ENCODE peak calls at places on chromosome 2, in six cellular contexts. O, U, K, G, Z and N are unnamed samples.

GRCh38 chr2:51812138-51812866 is 780.4 kb upstream of the NRXN1 start:
- DNase-seq in Z (peak), G (no peak), U (peak), O (no peak), K (no peak), N (no peak)

GRCh38 chr2:175414872-175415487 is 233.5 kb upstream of the ATP5MC3 start:
- DNase-seq in U (peak), O (peak), G (peak), Z (peak), K (peak), N (peak)

GRCh38 chr2:207513577-207514257 is 16.0 kb upstream of the CREB1 start:
- DNase-seq in O (no peak), U (peak), G (no peak), Z (peak), K (peak), N (no peak)

GRCh38 chr2:64327510-64328414 is 126.2 kb upstream of the LGALSL start:
- DNase-seq in K (no peak), Z (peak), O (no peak), G (peak), U (no peak), N (peak)

GRCh38 chr2:109355192-109355843 is 226.3 kb downstream of the SH3RF3 start:
- DNase-seq in O (no peak), K (no peak), Z (no peak), G (peak), U (no peak), N (peak)

GRCh38 chr2:127591221-127591923 is 54.6 kb upstream of the GPR17 start:
- DNase-seq in G (peak), K (peak), O (peak), Z (peak), U (peak), N (peak)

GRCh38 chr2:8605350-8606065 is 76.3 kb upstream of the ID2 start:
- DNase-seq in G (no peak), K (no peak), Z (peak), U (peak), O (no peak), N (no peak)

GRCh38 chr2:8436585-8436984 is 245.3 kb upstream of the ID2 start:
- DNase-seq in Z (no peak), U (no peak), O (no peak), K (no peak), G (no peak), N (no peak)

GRCh38 chr2:112050311-112050710 is 4.8 kb upstream of the TMEM87B start:
- DNase-seq in G (no peak), K (no peak), O (no peak), U (no peak), Z (no peak), N (no peak)

GRCh38 chr2:191806396-191806795 is 40.5 kb downstream of the CAVIN2 start:
- DNase-seq in G (no peak), O (no peak), Z (no peak), K (no peak), U (peak), N (no peak)

GRCh38 chr2:219469186-219469724 is 29.4 kb upstream of the GMPPA start:
- DNase-seq in U (peak), O (no peak), G (no peak), K (peak), Z (peak), N (no peak)

GRCh38 chr2:121260370-121261154 is 24.4 kb downstream of the TFCP2L1 start:
- DNase-seq in O (no peak), G (no peak), U (no peak), Z (no peak), K (no peak), N (no peak)

GRCh38 chr2:129803067-129803466 is 176.4 kb upstream of the RAB6C start:
- DNase-seq in G (no peak), Z (no peak), O (no peak), U (no peak), K (no peak), N (no peak)

GRCh38 chr2:58497189-58497588 is 256.1 kb upstream of the FANCL start:
- DNase-seq in K (no peak), G (no peak), U (no peak), O (peak), Z (no peak), N (peak)

GRCh38 chr2:233542507-233542906 is 24.1 kb downstream of the USP40 start:
- DNase-seq in O (no peak), Z (peak), G (no peak), U (peak), K (peak), N (no peak)

GRCh38 chr2:196849895-196850294 is 40.7 kb upstream of the C2orf66 start:
- DNase-seq in G (no peak), Z (peak), O (no peak), K (no peak), U (peak), N (no peak)

GRCh38 chr2:234290196-234290595 is 206.7 kb downstream of the ARL4C start:
- DNase-seq in U (no peak), O (no peak), G (no peak), K (no peak), Z (no peak), N (no peak)

GRCh38 chr2:61671561-61672315 is 133.6 kb upstream of the XPO1 start:
- DNase-seq in K (no peak), U (no peak), Z (peak), G (no peak), O (no peak), N (no peak)

GRCh38 chr2:72963423-72964145 is 46.3 kb downstream of the EMX1 start:
- DNase-seq in U (no peak), Z (no peak), K (no peak), G (peak), O (no peak), N (peak)

GRCh38 chr2:151730242-151730975 is 3.9 kb downstream of the NEB start:
- DNase-seq in Z (peak), K (no peak), O (no peak), G (no peak), U (peak), N (no peak)

GRCh38 chr2:151753540-151753939 is 19.3 kb upstream of the NEB start:
- DNase-seq in U (no peak), O (no peak), K (no peak), G (no peak), Z (no peak), N (no peak)

GRCh38 chr2:119482481-119483394 is 41.5 kb downstream of the SCTR start:
- DNase-seq in K (peak), Z (no peak), U (no peak), G (peak), O (no peak), N (no peak)

GRCh38 chr2:37168217-37168981 is 11.6 kb upstream of the EIF2AK2 start:
- DNase-seq in U (peak), O (no peak), G (peak), Z (peak), K (peak), N (peak)

GRCh38 chr2:241703128-241703604 is 1.3 kb downstream of the ING5 start:
- DNase-seq in O (no peak), K (no peak), G (no peak), U (no peak), Z (no peak), N (no peak)

GRCh38 chr2:42568431-42569115 is at the start of gene MTA3:
- DNase-seq in G (peak), K (peak), Z (peak), O (peak), U (no peak), N (peak)

GRCh38 chr2:223692227-223692947 is 90.2 kb upstream of the SCG2 start:
- DNase-seq in Z (peak), O (peak), K (no peak), U (peak), G (no peak), N (peak)

GRCh38 chr2:216426938-216427337 is 14.7 kb downstream of the SMARCAL1 start:
- DNase-seq in K (peak), O (no peak), Z (peak), G (no peak), U (peak), N (no peak)

GRCh38 chr2:219969508-219969907 is 342.1 kb downstream of the SLC4A3 start:
- DNase-seq in U (peak), K (peak), G (no peak), Z (peak), O (no peak), N (no peak)

GRCh38 chr2:60553496-60553991 is at the start of gene BCL11A:
- DNase-seq in Z (peak), K (peak), U (peak), G (peak), O (no peak), N (peak)

GRCh38 chr2:201404699-201405275 is 46.5 kb downstream of the TRAK2 start:
- DNase-seq in O (no peak), Z (no peak), U (no peak), G (no peak), K (no peak), N (no peak)

GRCh38 chr2:96260404-96261260 is 5.2 kb downstream of the TMEM127 start:
- DNase-seq in O (no peak), G (peak), K (peak), U (peak), Z (peak), N (peak)

GRCh38 chr2:218274586-218274985 is 4.3 kb downstream of the PNKD start:
- DNase-seq in K (no peak), U (no peak), Z (no peak), G (no peak), O (no peak), N (no peak)
- H3K9ac ChIP-seq in K (no peak), U (no peak), Z (peak), G (no peak), O (no peak), N (no peak)

GRCh38 chr2:239738159-239738558 is 287.0 kb downstream of the NDUFA10 start:
- DNase-seq in U (no peak), O (no peak), G (no peak), K (no peak), Z (no peak), N (no peak)
- H3K14ac ChIP-seq in U (no peak), O (peak), G (no peak), K (no peak), Z (no peak), N (no peak)

GRCh38 chr2:150424361-150424760 is 63.1 kb downstream of the RND3 start:
- DNase-seq in G (no peak), K (no peak), U (no peak), Z (peak), O (no peak), N (no peak)

GRCh38 chr2:150426724-150427123 is 60.7 kb downstream of the RND3 start:
- DNase-seq in K (no peak), U (no peak), Z (no peak), O (no peak), G (no peak), N (no peak)

GRCh38 chr2:150426315-150426714 is 61.2 kb downstream of the RND3 start:
- DNase-seq in O (no peak), G (no peak), U (peak), K (no peak), Z (peak), N (no peak)

GRCh38 chr2:150421252-150421651 is 66.2 kb downstream of the RND3 start:
- DNase-seq in K (no peak), U (no peak), Z (no peak), O (no peak), G (no peak), N (no peak)

GRCh38 chr2:150425121-150425559 is 62.3 kb downstream of the RND3 start:
- DNase-seq in K (no peak), O (peak), G (peak), Z (peak), U (peak), N (peak)
- H3K4ac ChIP-seq in K (no peak), O (no peak), G (no peak), Z (peak), U (peak), N (no peak)

GRCh38 chr2:31233216-31233615 is 736 bp upstream of the EHD3 start:
- DNase-seq in U (no peak), Z (peak), K (no peak), O (no peak), G (peak), N (peak)

GRCh38 chr2:31236433-31237205 is 2.7 kb downstream of the EHD3 start:
- DNase-seq in G (no peak), O (no peak), U (no peak), Z (no peak), K (no peak), N (peak)

GRCh38 chr2:31235504-31235902 is 1.6 kb downstream of the EHD3 start:
- DNase-seq in O (no peak), K (no peak), U (peak), Z (peak), G (peak), N (no peak)

GRCh38 chr2:31233741-31234689 is at the start of gene EHD3:
- DNase-seq in U (peak), O (peak), Z (peak), G (peak), K (peak), N (peak)

DNA sequence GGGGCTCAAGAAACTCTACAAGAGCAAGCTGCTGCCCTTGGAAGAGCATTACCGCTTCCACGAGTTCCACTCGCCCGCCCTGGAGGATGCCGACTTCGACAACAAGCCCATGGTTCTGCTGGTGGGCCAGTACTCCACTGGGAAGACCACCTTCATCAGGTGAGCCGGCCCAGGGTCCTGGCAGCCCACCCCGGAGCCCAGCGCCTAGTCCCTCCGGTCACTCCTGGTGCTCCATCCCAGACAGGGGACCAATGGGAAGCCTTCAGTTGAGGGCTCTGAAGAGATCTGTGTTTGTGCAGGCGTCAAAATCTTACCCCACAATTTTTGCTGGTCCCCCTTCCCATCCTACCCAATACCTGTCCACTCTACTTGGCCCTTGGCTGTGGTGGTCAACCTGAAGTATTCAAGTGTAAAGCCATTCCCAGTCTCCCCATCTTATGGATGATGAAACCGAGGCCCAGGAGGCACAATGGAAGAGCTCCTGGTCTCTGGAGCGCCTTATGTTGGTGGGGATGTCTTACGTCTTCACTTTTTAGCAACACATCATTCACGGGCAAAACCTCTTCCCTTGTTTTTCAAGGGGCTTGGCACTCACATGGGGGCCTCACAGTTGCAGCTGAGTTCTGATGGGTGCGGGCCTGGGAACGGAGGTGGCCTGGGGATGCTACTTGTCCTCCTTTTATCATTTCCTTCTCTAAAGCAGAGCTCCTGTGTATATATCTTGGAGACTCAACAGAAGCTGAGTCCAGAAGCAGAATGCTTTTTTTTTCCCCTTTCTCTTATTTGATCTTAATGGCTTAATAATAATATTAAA is 945 bp downstream of the EHD3 start:
- DNase-seq in U (no peak), K (no peak), G (no peak), O (no peak), Z (peak), N (peak)
- H3K9ac ChIP-seq in U (peak), K (no peak), G (no peak), O (peak), Z (peak), N (no peak)

GRCh38 chr2:188294547-188294946 is 2.9 kb downstream of the GULP1 start:
- DNase-seq in Z (peak), U (peak), G (no peak), O (no peak), K (no peak), N (no peak)

GRCh38 chr2:188291142-188291616 is 495 bp upstream of the GULP1 start:
- DNase-seq in U (peak), K (peak), G (no peak), O (no peak), Z (peak), N (no peak)

GRCh38 chr2:188293601-188294482 is 2.2 kb downstream of the GULP1 start:
- DNase-seq in G (no peak), O (no peak), Z (peak), K (peak), U (peak), N (no peak)

GRCh38 chr2:188291617-188292445 is at the start of gene GULP1:
- DNase-seq in U (peak), O (peak), G (peak), K (peak), Z (peak), N (peak)

GRCh38 chr2:188292446-188293239 is 969 bp downstream of the GULP1 start:
- DNase-seq in U (peak), G (peak), O (peak), K (peak), Z (peak), N (peak)
- H3K14ac ChIP-seq in U (peak), G (no peak), O (peak), K (peak), Z (no peak), N (peak)

DNA sequence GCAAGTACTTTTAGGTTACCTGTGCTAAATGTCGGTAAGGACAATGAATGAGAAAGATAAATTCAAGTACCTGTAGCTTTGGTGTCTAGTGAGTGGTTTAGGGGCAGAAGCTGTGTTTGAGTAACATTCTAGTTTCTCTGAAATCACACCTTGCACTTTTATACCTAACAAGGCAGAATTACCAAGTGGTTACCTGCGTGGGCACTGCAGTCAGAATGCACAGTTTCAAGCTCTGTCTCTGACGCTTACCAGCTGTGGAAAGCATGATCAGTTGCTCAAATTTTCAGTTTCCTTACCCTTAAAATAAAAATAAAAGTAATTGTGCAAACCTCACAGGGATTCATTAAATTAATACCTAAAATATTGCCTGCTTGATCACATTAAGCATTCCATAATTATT is 846.9 kb upstream of the VRK2 start:
- DNase-seq in O (no peak), G (no peak), U (no peak), Z (no peak), K (no peak), N (no peak)
- H3K4ac ChIP-seq in O (no peak), G (no peak), U (no peak), Z (no peak), K (no peak), N (no peak)